ENCODE peak calls at places on chromosomes 4 and X, in four cellular contexts. C, O, U and V are unnamed samples.

GRCh38 chrX:10217218-10217617 is 60.4 kb downstream of the CLCN4 start:
- DNase-seq in O (no peak), U (no peak), C (no peak), V (no peak)

GRCh38 chr4:48483006-48483776 is at the start of gene SLC10A4:
- DNase-seq in O (no peak), C (no peak), U (no peak), V (no peak)

GRCh38 chr4:173370130-173370476 is 651 bp upstream of the SAP30 start:
- DNase-seq in C (no peak), U (peak; percentile 69), O (no peak), V (no peak)

GRCh38 chr4:81084624-81085023 is 54.1 kb downstream of the BMP3 start:
- DNase-seq in U (no peak), C (no peak), O (no peak), V (peak; percentile 56)

GRCh38 chrX:41922694-41923171 is 621 bp downstream of the CASK start:
- DNase-seq in U (peak; percentile 52), C (no peak), O (no peak), V (no peak)

GRCh38 chrX:11629593-11630211 is 36.0 kb downstream of the ARHGAP6 start:
- DNase-seq in O (no peak), C (no peak), U (peak; percentile 35), V (peak; percentile 86)

GRCh38 chrX:152861116-152861515 is 30.3 kb downstream of the NSDHL start:
- DNase-seq in C (no peak), U (no peak), O (no peak), V (no peak)

GRCh38 chr4:123744664-123745290 is 348.2 kb downstream of the SPRY1 start:
- DNase-seq in U (peak; percentile 24), C (no peak), O (peak; percentile 45), V (no peak)

GRCh38 chr4:47287735-47288134 is 175.8 kb downstream of the COMMD8 start:
- DNase-seq in C (no peak), O (peak; percentile 0), U (no peak), V (peak; percentile 76)

GRCh38 chr4:140947507-140947906 is 185.8 kb downstream of the RNF150 start:
- DNase-seq in O (no peak), C (no peak), U (no peak), V (no peak)

GRCh38 chrX:22534643-22535042 is 261.9 kb downstream of the CBLL2 start:
- DNase-seq in U (no peak), C (no peak), O (no peak), V (peak; percentile 54)

GRCh38 chrX:1071351-1071750 is 141.1 kb downstream of the CRLF2 start:
- DNase-seq in O (no peak), U (no peak), C (no peak), V (no peak)

GRCh38 chr4:158783775-158784174 is 14.9 kb downstream of the FNIP2 start:
- DNase-seq in C (no peak), U (no peak), O (no peak), V (peak; percentile 43)

GRCh38 chrX:153789654-153790053 is 4.5 kb downstream of the IDH3G start:
- DNase-seq in C (no peak), O (no peak), U (no peak), V (no peak)

GRCh38 chrX:148504412-148504950 is 4.1 kb downstream of the AFF2 start:
- DNase-seq in U (no peak), O (no peak), C (no peak), V (no peak)

DNA sequence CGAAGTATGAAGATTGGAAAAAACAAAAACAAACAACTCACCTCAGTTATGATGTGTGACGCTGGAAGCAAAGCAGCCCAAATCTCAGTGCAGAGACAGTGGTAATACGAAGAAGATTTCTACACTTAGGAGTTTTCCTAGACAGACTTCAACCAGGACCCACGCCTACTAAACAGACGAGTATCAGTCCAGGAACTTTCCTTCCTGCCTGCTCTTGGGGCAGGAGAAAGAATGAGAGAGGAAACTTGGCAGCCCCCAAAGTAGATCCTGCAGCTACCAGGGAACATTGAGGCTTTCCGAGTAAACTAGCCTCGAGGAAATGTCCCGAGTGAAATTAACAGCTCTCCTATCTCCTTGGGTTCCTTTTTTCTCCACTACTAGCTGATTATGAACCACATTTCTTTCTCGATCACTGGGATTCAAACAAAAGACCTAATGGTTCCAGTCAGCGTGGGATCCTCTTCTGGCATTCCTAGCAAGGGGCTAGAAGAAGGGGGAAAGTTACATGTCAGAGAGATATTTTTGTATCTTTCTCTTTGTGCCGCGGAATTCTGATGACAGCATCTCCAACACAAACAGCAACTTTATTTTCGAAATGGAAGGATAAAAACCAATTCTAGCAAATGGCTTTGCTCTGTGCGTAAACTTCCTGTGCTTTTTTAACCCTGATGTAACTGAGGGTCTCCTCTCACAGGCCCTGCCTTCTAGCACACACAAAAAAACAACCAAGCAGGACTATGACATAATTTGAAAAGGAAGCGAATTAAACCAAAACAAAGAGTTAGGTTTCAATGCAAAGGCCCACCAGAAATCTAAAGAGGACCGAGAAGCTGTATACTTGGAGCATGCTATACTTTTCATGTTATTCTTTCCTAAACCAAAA is 53.2 kb downstream of the PPM1K start:
- DNase-seq in C (no peak), O (no peak), U (no peak), V (no peak)
- H3K4me3 ChIP-seq in C (no peak overlapping the region), O (no peak overlapping the region), U (peak overlapping the region; percentile 41), V (peak overlapping the region; percentile 42)

DNA sequence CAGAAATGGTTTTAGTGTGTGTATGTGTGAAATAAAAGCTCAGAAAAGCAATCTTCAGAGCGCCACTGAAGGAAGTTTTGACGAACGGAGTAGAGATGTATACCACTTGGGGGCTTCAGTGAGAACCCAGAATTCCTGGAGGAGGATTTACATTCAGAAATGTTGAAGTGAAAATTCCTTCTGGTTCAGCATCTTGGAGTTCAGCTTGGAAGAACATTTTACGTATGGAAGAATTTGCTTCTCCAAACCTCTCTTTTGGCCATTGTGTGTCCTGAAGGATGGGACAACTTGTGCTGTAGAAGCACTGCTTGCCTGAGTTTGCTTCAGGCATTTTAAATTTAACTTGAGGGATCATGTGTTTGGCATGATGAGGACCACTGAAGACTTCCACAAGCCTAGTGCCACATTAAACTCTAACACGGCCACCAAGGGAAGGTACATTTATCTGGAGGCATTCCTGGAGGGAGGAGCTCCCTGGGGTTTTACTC is 704 bp downstream of the SHROOM3 start:
- DNase-seq in C (no peak), U (no peak), O (no peak), V (no peak)
- H3K4me3 ChIP-seq in C (no peak overlapping the region), U (no peak overlapping the region), O (no peak overlapping the region), V (peak overlapping the region; percentile 43)

DNA sequence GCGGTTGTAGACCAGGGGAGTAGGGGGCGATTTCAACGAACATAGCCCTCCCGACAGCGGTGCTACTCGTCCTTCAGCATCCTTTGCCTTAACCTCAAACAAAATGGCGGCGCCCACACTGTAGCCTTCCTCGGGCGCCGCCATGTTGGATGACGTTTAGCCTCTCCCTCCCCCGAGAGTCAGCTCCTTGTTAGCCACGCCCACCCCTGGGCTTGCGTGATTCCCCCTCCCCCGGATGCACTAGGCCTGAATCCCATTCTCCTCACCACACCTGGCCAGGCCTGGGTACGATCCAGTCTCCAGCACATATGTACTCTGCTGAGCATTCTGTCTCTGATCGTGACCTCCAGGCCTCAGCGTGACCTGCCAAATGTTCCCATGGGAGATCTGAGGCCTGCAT is 49.0 kb upstream of the ZNF157 start:
- DNase-seq in C (no peak), O (no peak), U (peak; percentile 79), V (peak; percentile 29)
- H3K4me3 ChIP-seq in C (no peak overlapping the region), O (no peak overlapping the region), U (no peak overlapping the region), V (no peak overlapping the region)

DNA sequence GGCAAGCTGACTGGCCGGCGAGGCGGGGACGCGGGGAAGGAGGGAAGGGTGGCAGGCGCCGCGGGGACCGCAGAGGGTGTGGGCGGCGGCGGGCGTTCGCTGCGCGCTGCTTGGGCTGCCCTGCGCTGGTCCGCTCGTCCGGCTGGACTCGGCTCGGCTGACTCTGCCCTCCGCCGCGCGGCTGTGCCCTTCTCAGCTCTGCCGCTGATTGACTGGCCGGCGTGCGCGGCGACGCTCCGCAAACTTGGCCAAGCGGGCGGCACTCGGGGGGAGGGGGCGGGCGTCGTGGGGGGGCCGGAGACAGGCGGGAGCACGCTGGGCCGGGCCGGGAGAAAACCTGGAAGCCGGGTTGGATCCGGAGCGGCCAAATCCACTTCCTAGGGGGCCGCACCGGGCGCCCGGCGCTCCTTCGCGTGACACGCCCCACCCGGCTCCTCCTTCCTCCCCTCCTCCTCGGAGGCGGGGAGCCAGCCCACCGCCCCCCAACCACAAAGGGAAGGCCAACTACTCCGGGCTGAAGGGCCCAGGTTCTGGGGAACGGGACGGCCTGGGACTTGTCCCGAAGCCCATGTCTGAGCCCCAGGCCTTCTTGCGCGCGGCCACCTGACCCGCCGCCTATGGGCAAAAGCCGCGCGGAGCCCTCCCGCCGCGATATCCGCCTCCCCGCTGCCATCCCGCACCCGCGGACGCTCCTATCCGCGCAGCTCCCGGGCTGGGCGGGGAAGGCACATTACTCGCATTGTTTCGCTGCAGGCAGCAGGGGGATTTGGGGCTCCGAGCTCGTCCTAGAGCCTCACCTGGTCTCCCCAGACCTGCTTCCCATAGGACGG is at the start of gene GPC4:
- DNase-seq in O (peak; percentile 57), C (peak; percentile 57), U (peak; percentile 78), V (no peak)
- H3K4me3 ChIP-seq in O (peak within 1 kb of the TSS; percentile 49), C (peak within 1 kb of the TSS; percentile 73), U (peak within 1 kb of the TSS; percentile 67), V (peak within 1 kb of the TSS; percentile 51)

DNA sequence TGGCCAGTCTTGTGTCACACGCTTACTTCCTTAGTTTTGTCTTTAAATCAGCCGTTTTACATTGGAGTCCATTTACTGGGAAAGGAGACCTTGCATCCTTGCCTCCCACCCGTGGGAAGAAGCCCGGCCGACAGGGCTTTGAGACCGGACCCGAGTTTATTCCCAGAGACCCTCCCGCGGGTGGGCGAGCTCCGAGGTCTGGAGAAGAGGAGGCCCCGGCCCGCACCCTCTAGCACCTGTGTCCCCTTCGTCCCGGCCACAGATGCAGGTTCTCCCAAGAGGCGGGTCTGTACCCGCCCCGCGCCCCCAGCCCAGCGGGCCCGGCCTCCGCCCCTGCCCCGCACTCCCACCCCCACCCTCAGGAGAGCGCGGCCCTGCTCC is 3.8 kb upstream of the SLC26A1 start:
- DNase-seq in U (peak; percentile 19), O (no peak), C (no peak), V (no peak)
- H3K4me3 ChIP-seq in U (no peak overlapping the region), O (peak overlapping the region; percentile 37), C (no peak overlapping the region), V (no peak overlapping the region)

GRCh38 chrX:139200346-139200745 is 330.2 kb upstream of the F9 start:
- DNase-seq in U (no peak), C (no peak), O (no peak), V (no peak)

GRCh38 chrX:139200793-139201192 is 329.7 kb upstream of the F9 start:
- DNase-seq in O (no peak), C (no peak), U (no peak), V (no peak)

GRCh38 chrX:139198936-139199335 is 331.6 kb upstream of the F9 start:
- DNase-seq in C (no peak), U (no peak), O (no peak), V (no peak)

GRCh38 chrX:139201924-139202323 is 328.6 kb upstream of the F9 start:
- DNase-seq in O (no peak), C (no peak), U (no peak), V (no peak)

DNA sequence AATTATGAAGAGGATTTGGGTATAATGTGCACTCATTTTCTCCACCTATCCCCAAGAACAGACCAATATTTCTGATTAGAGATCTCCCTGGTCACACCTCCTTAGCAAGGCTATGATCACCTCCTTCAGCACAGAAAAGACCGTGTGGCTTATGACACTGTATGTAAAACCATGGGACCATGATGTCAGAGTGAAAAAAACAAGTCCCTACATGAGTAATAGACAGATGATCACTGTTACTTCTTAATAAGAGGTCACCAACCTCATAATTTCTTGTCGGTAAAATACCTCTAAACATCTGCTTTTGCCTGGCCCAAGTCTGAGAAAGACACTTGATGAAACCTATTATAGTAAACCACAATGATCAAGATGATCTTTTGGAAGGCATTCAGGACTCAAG is 330.6 kb upstream of the F9 start:
- DNase-seq in O (no peak), U (no peak), C (no peak), V (no peak)
- H3K4me3 ChIP-seq in O (no peak overlapping the region), U (no peak overlapping the region), C (no peak overlapping the region), V (no peak overlapping the region)